ENCODE peak calls at places on chromosome 20, in six cellular contexts. Z is tibial nerve; A is kidney; J is CD8-positive, alpha-beta T cell; B is small intestine; P is heart left ventricle. G is an unnamed sample.

GRCh38 chr20:23349338-23350006 is 1.1 kb upstream of the NXT1 start:
- DNase-seq in Z (no peak), A (no peak), J (no peak), B (peak; percentile 6), P (no peak), G (peak; percentile 79)

GRCh38 chr20:36572701-36573102 is 695 bp upstream of the TGIF2 start:
- DNase-seq in Z (no peak), A (no peak), J (peak; percentile 39), B (peak; percentile 57), P (no peak), G (no peak)

GRCh38 chr20:19433371-19434316 is 221.2 kb downstream of the SLC24A3 start:
- DNase-seq in Z (no peak), A (no peak), J (no peak), B (no peak), P (no peak), G (no peak)

GRCh38 chr20:38228436-38228835 is 32.1 kb downstream of the KIAA1755 start:
- DNase-seq in Z (no peak), A (no peak), J (no peak), B (no peak), P (no peak), G (no peak)

GRCh38 chr20:63347081-63347741 is 13.9 kb downstream of the CHRNA4 start:
- DNase-seq in Z (no peak), A (peak; percentile 57), J (no peak), B (no peak), P (no peak), G (no peak)

GRCh38 chr20:59177266-59178250 is 13.9 kb downstream of the ZNF831 start:
- DNase-seq in Z (no peak), A (no peak), J (no peak), B (peak; percentile 51), P (no peak), G (no peak)

GRCh38 chr20:54128175-54128574 is 45.6 kb downstream of the CYP24A1 start:
- DNase-seq in Z (no peak), A (no peak), J (no peak), B (no peak), P (no peak), G (no peak)

GRCh38 chr20:20780127-20780822 is 67.8 kb upstream of the RALGAPA2 start:
- DNase-seq in Z (peak; percentile 47), A (peak; percentile 84), J (no peak), B (peak; percentile 70), P (peak; percentile 85), G (peak; percentile 17)

GRCh38 chr20:38165089-38165965 is at the start of gene TGM2:
- DNase-seq in Z (no peak), A (peak; percentile 95), J (peak; percentile 6), B (peak; percentile 88), P (peak; percentile 91), G (no peak)

GRCh38 chr20:53837126-53837826 is 233.1 kb downstream of the BCAS1 start:
- DNase-seq in Z (no peak), A (no peak), J (no peak), B (peak; percentile 97), P (no peak), G (no peak)

GRCh38 chr20:23136893-23137745 is 51.0 kb upstream of the CD93 start:
- DNase-seq in Z (no peak), A (peak; percentile 52), J (no peak), B (no peak), P (no peak), G (peak; percentile 99)

GRCh38 chr20:8507231-8507630 is 375.2 kb downstream of the PLCB1 start:
- DNase-seq in Z (no peak), A (no peak), J (no peak), B (no peak), P (no peak), G (no peak)

GRCh38 chr20:63369024-63369530 is 7.9 kb upstream of the CHRNA4 start:
- DNase-seq in Z (no peak), A (no peak), J (no peak), B (no peak), P (no peak), G (no peak)

GRCh38 chr20:5168582-5169396 is 42.0 kb downstream of the CDS2 start:
- DNase-seq in Z (no peak), A (peak; percentile 75), J (no peak), B (no peak), P (peak; percentile 69), G (peak; percentile 64)

GRCh38 chr20:1426231-1426849 is 33.5 kb upstream of the FKBP1A start:
- DNase-seq in Z (no peak), A (no peak), J (no peak), B (no peak), P (no peak), G (no peak)

GRCh38 chr20:14698125-14698524 is 360.7 kb upstream of the FLRT3 start:
- DNase-seq in Z (no peak), A (no peak), J (no peak), B (no peak), P (no peak), G (no peak)

GRCh38 chr20:39048000-39048696 is 86.0 kb downstream of the DHX35 start:
- DNase-seq in Z (peak; percentile 41), A (peak; percentile 91), J (peak; percentile 53), B (peak; percentile 79), P (peak; percentile 79), G (peak; percentile 95)

GRCh38 chr20:11375368-11375767 is 542.3 kb upstream of the BTBD3 start:
- DNase-seq in Z (no peak), A (no peak), J (no peak), B (no peak), P (no peak), G (no peak)

GRCh38 chr20:48405909-48406308 is 421.9 kb downstream of the PREX1 start:
- DNase-seq in Z (no peak), A (no peak), J (no peak), B (no peak), P (no peak), G (peak; percentile 44)

GRCh38 chr20:24701027-24701426 is 231.6 kb downstream of the SYNDIG1 start:
- DNase-seq in Z (no peak), A (no peak), J (no peak), B (no peak), P (no peak), G (no peak)

GRCh38 chr20:44586986-44587980 is 4.9 kb downstream of the PKIG start:
- DNase-seq in Z (no peak), A (no peak), J (no peak), B (no peak), P (no peak), G (no peak)
- H3K4me1 ChIP-seq in Z (peaks cover 6% of the 10 kb centered on the region), A (peaks cover 10% of the 10 kb centered on the region), J (no peaks in the 10 kb centered on the region), B (peaks cover 5% of the 10 kb centered on the region), P (peaks cover 69% of the 10 kb centered on the region), G (peaks cover 4% of the 10 kb centered on the region)

GRCh38 chr20:31968299-31969126 is 562 bp downstream of the XKR7 start:
- DNase-seq in Z (peak; percentile 27), A (peak; percentile 92), J (peak; percentile 70), B (peak; percentile 35), P (peak; percentile 62), G (peak; percentile 83)
- H3K4me3 ChIP-seq in Z (no peak overlapping the region), A (no peak overlapping the region), J (no peak overlapping the region), B (peak overlapping the region; percentile 41), P (no peak overlapping the region), G (no peak overlapping the region)

GRCh38 chr20:49694450-49695071 is 19.1 kb downstream of the B4GALT5 start:
- DNase-seq in Z (no peak), A (no peak), J (no peak), B (peak; percentile 81), P (no peak), G (no peak)

GRCh38 chr20:49691818-49692568 is 21.7 kb downstream of the B4GALT5 start:
- DNase-seq in Z (no peak), A (no peak), J (no peak), B (peak; percentile 68), P (no peak), G (no peak)

GRCh38 chr20:49693435-49694171 is 20.1 kb downstream of the B4GALT5 start:
- DNase-seq in Z (no peak), A (no peak), J (no peak), B (no peak), P (no peak), G (no peak)

GRCh38 chr20:49690899-49691620 is 22.6 kb downstream of the B4GALT5 start:
- DNase-seq in Z (no peak), A (no peak), J (no peak), B (peak; percentile 92), P (no peak), G (no peak)

GRCh38 chr20:49692941-49693340 is 20.7 kb downstream of the B4GALT5 start:
- DNase-seq in Z (no peak), A (no peak), J (no peak), B (no peak), P (no peak), G (no peak)
- H3K4me1 ChIP-seq in Z (peaks cover 20% of the 10 kb centered on the region), A (peaks cover 28% of the 10 kb centered on the region), J (no peaks in the 10 kb centered on the region), B (peaks cover 27% of the 10 kb centered on the region), P (peaks cover 67% of the 10 kb centered on the region), G (no peaks in the 10 kb centered on the region)

GRCh38 chr20:57263767-57264150 is 2.7 kb downstream of the BMP7 start:
- DNase-seq in Z (no peak), A (no peak), J (no peak), B (no peak), P (no peak), G (no peak)
- H3K4me3 ChIP-seq in Z (peak overlapping the region; percentile 31), A (no peak overlapping the region), J (no peak overlapping the region), B (no peak overlapping the region), P (no peak overlapping the region), G (no peak overlapping the region)

GRCh38 chr20:18401305-18401704 is 65.5 kb downstream of the DZANK1 start:
- DNase-seq in Z (no peak), A (no peak), J (no peak), B (no peak), P (no peak), G (no peak)
- H3K4me1 ChIP-seq in Z (no peaks in the 10 kb centered on the region), A (no peaks in the 10 kb centered on the region), J (no peaks in the 10 kb centered on the region), B (no peaks in the 10 kb centered on the region), P (no peaks in the 10 kb centered on the region), G (no peaks in the 10 kb centered on the region)